ENCODE peak calls at places on chromosomes 3 and 15, in nine cellular contexts. One of them, this sample, is unnamed.

GRCh38 chr15:78969687-78970349 is 25.0 kb upstream of the CTSH start:
- DNase-seq in KBM-7: no peak
- DNase-seq in effector memory CD4-positive, alpha-beta T cell: no peak
- DNase-seq in T-helper 1 cell: no peak
- DNase-seq in nucleus accumbens: no peak
- DNase-seq in right atrium auricular region: no peak
- DNase-seq in NCI-H524: no peak
- DNase-seq in GOT3: no peak
- DNase-seq in NCI-H1092: no peak
- DNase-seq in this sample: no peak

GRCh38 chr15:73560501-73561117 is 72.6 kb downstream of the NPTN start:
- DNase-seq in KBM-7: peak; percentile 81
- DNase-seq in effector memory CD4-positive, alpha-beta T cell: no peak
- DNase-seq in T-helper 1 cell: no peak
- DNase-seq in nucleus accumbens: no peak
- DNase-seq in right atrium auricular region: no peak
- DNase-seq in NCI-H524: peak; percentile 15
- DNase-seq in GOT3: no peak
- DNase-seq in NCI-H1092: peak; percentile 27
- DNase-seq in this sample: no peak

GRCh38 chr15:82051664-82052063 is 5.8 kb upstream of the MEX3B start:
- DNase-seq in KBM-7: peak; percentile 31
- DNase-seq in effector memory CD4-positive, alpha-beta T cell: no peak
- DNase-seq in T-helper 1 cell: no peak
- DNase-seq in nucleus accumbens: no peak
- DNase-seq in right atrium auricular region: no peak
- DNase-seq in NCI-H524: no peak
- DNase-seq in GOT3: no peak
- DNase-seq in NCI-H1092: no peak
- DNase-seq in this sample: no peak

GRCh38 chr3:119443179-119443578 is 20.2 kb downstream of the TMEM39A start:
- DNase-seq in KBM-7: no peak
- DNase-seq in effector memory CD4-positive, alpha-beta T cell: no peak
- DNase-seq in T-helper 1 cell: no peak
- DNase-seq in nucleus accumbens: no peak
- DNase-seq in right atrium auricular region: no peak
- DNase-seq in NCI-H524: no peak
- DNase-seq in GOT3: no peak
- DNase-seq in NCI-H1092: no peak
- DNase-seq in this sample: no peak

GRCh38 chr15:76988874-76989780 is 5.8 kb upstream of the PSTPIP1 start:
- DNase-seq in KBM-7: no peak
- DNase-seq in effector memory CD4-positive, alpha-beta T cell: no peak
- DNase-seq in T-helper 1 cell: no peak
- DNase-seq in nucleus accumbens: no peak
- DNase-seq in right atrium auricular region: no peak
- DNase-seq in NCI-H524: no peak
- DNase-seq in GOT3: no peak
- DNase-seq in NCI-H1092: no peak
- DNase-seq in this sample: no peak

GRCh38 chr3:193033381-193033780 is 115.7 kb upstream of the MB21D2 start:
- DNase-seq in KBM-7: no peak
- DNase-seq in effector memory CD4-positive, alpha-beta T cell: no peak
- DNase-seq in T-helper 1 cell: no peak
- DNase-seq in nucleus accumbens: no peak
- DNase-seq in right atrium auricular region: no peak
- DNase-seq in NCI-H524: no peak
- DNase-seq in GOT3: no peak
- DNase-seq in NCI-H1092: no peak
- DNase-seq in this sample: no peak

GRCh38 chr3:67384790-67385397 is 269.5 kb downstream of the SUCLG2 start:
- DNase-seq in KBM-7: peak; percentile 63
- DNase-seq in effector memory CD4-positive, alpha-beta T cell: no peak
- DNase-seq in T-helper 1 cell: peak; percentile 12
- DNase-seq in nucleus accumbens: peak; percentile 1
- DNase-seq in right atrium auricular region: no peak
- DNase-seq in NCI-H524: peak; percentile 37
- DNase-seq in GOT3: no peak
- DNase-seq in NCI-H1092: peak; percentile 1
- DNase-seq in this sample: peak; percentile 26

GRCh38 chr3:52205727-52206372 is 7.9 kb downstream of the ALAS1 start:
- DNase-seq in KBM-7: no peak
- DNase-seq in effector memory CD4-positive, alpha-beta T cell: no peak
- DNase-seq in T-helper 1 cell: no peak
- DNase-seq in nucleus accumbens: no peak
- DNase-seq in right atrium auricular region: no peak
- DNase-seq in NCI-H524: no peak
- DNase-seq in GOT3: no peak
- DNase-seq in NCI-H1092: no peak
- DNase-seq in this sample: no peak

GRCh38 chr15:62783303-62783957 is 259.1 kb upstream of the TPM1 start:
- DNase-seq in KBM-7: no peak
- DNase-seq in effector memory CD4-positive, alpha-beta T cell: no peak
- DNase-seq in T-helper 1 cell: no peak
- DNase-seq in nucleus accumbens: no peak
- DNase-seq in right atrium auricular region: no peak
- DNase-seq in NCI-H524: no peak
- DNase-seq in GOT3: no peak
- DNase-seq in NCI-H1092: no peak
- DNase-seq in this sample: no peak

GRCh38 chr3:107992976-107993684 is 97.7 kb downstream of the CD47 start:
- DNase-seq in KBM-7: no peak
- DNase-seq in effector memory CD4-positive, alpha-beta T cell: no peak
- DNase-seq in T-helper 1 cell: no peak
- DNase-seq in nucleus accumbens: no peak
- DNase-seq in right atrium auricular region: no peak
- DNase-seq in NCI-H524: no peak
- DNase-seq in GOT3: no peak
- DNase-seq in NCI-H1092: no peak
- DNase-seq in this sample: no peak

GRCh38 chr3:126682046-126682445 is 22.0 kb upstream of the CHCHD6 start:
- DNase-seq in KBM-7: no peak
- DNase-seq in effector memory CD4-positive, alpha-beta T cell: no peak
- DNase-seq in T-helper 1 cell: no peak
- DNase-seq in nucleus accumbens: no peak
- DNase-seq in right atrium auricular region: peak; percentile 32
- DNase-seq in NCI-H524: no peak
- DNase-seq in GOT3: no peak
- DNase-seq in NCI-H1092: no peak
- DNase-seq in this sample: no peak

This sample was measured in D721Med.